ENCODE peak calls at places on chromosomes 4 and X, in seven cellular contexts. One of them, this sample, is unnamed.

GRCh38 chrX:2316534-2316933 is 184.2 kb downstream of the DHRSX start:
- DNase-seq in SJSA1: no peak
- DNase-seq in GM10248: no peak
- DNase-seq in DMS 273 treated with DMSO at 0.1 percent for 48 hours: no peak
- DNase-seq in substantia nigra: no peak
- DNase-seq in WTC11: no peak
- DNase-seq in effector CD4-positive, alpha-beta T cell: no peak
- DNase-seq in this sample: no peak

GRCh38 chrX:50813843-50814661 is at the start of gene SHROOM4:
- DNase-seq in SJSA1: peak
- DNase-seq in GM10248: no peak
- DNase-seq in DMS 273 treated with DMSO at 0.1 percent for 48 hours: no peak
- DNase-seq in substantia nigra: peak
- DNase-seq in WTC11: peak
- DNase-seq in effector CD4-positive, alpha-beta T cell: no peak
- DNase-seq in this sample: peak

GRCh38 chr4:105992641-105993305 is 97.5 kb downstream of the NPNT start:
- DNase-seq in SJSA1: no peak
- DNase-seq in GM10248: no peak
- DNase-seq in DMS 273 treated with DMSO at 0.1 percent for 48 hours: no peak
- DNase-seq in substantia nigra: no peak
- DNase-seq in WTC11: no peak
- DNase-seq in effector CD4-positive, alpha-beta T cell: no peak
- DNase-seq in this sample: no peak

GRCh38 chrX:72131317-72132294 is at the start of gene RTL5:
- DNase-seq in SJSA1: peak
- DNase-seq in GM10248: peak
- DNase-seq in DMS 273 treated with DMSO at 0.1 percent for 48 hours: peak
- DNase-seq in substantia nigra: peak
- DNase-seq in WTC11: peak
- DNase-seq in effector CD4-positive, alpha-beta T cell: peak
- DNase-seq in this sample: peak

GRCh38 chrX:69387559-69388487 is 116.3 kb upstream of the NALF2 start:
- DNase-seq in SJSA1: peak
- DNase-seq in GM10248: peak
- DNase-seq in DMS 273 treated with DMSO at 0.1 percent for 48 hours: peak
- DNase-seq in substantia nigra: peak
- DNase-seq in WTC11: peak
- DNase-seq in effector CD4-positive, alpha-beta T cell: peak
- DNase-seq in this sample: no peak

GRCh38 chr4:8374851-8375649 is 65.5 kb downstream of the ACOX3 start:
- DNase-seq in SJSA1: no peak
- DNase-seq in GM10248: no peak
- DNase-seq in DMS 273 treated with DMSO at 0.1 percent for 48 hours: no peak
- DNase-seq in substantia nigra: no peak
- DNase-seq in WTC11: no peak
- DNase-seq in effector CD4-positive, alpha-beta T cell: no peak
- DNase-seq in this sample: no peak

GRCh38 chr4:1534076-1534872 is 128.0 kb upstream of the NKX1-1 start:
- DNase-seq in SJSA1: no peak
- DNase-seq in GM10248: no peak
- DNase-seq in DMS 273 treated with DMSO at 0.1 percent for 48 hours: no peak
- DNase-seq in substantia nigra: no peak
- DNase-seq in WTC11: no peak
- DNase-seq in effector CD4-positive, alpha-beta T cell: no peak
- DNase-seq in this sample: no peak

GRCh38 chrX:136814847-136815634 is 34.3 kb upstream of the ARHGEF6 start:
- DNase-seq in SJSA1: no peak
- DNase-seq in GM10248: no peak
- DNase-seq in DMS 273 treated with DMSO at 0.1 percent for 48 hours: no peak
- DNase-seq in substantia nigra: no peak
- DNase-seq in WTC11: no peak
- DNase-seq in effector CD4-positive, alpha-beta T cell: no peak
- DNase-seq in this sample: no peak

GRCh38 chrX:40625294-40625693 is 2.1 kb downstream of the MPC1L start:
- DNase-seq in SJSA1: no peak
- DNase-seq in GM10248: no peak
- DNase-seq in DMS 273 treated with DMSO at 0.1 percent for 48 hours: no peak
- DNase-seq in substantia nigra: no peak
- DNase-seq in WTC11: no peak
- DNase-seq in effector CD4-positive, alpha-beta T cell: no peak
- DNase-seq in this sample: no peak

GRCh38 chrX:118513120-118513899 is 17.7 kb downstream of the DOCK11 start:
- DNase-seq in SJSA1: no peak
- DNase-seq in GM10248: no peak
- DNase-seq in DMS 273 treated with DMSO at 0.1 percent for 48 hours: no peak
- DNase-seq in substantia nigra: no peak
- DNase-seq in WTC11: no peak
- DNase-seq in effector CD4-positive, alpha-beta T cell: no peak
- DNase-seq in this sample: no peak

GRCh38 chr4:125115941-125116340 is 198.8 kb upstream of the FAT4 start:
- DNase-seq in SJSA1: peak
- DNase-seq in GM10248: no peak
- DNase-seq in DMS 273 treated with DMSO at 0.1 percent for 48 hours: no peak
- DNase-seq in substantia nigra: no peak
- DNase-seq in WTC11: no peak
- DNase-seq in effector CD4-positive, alpha-beta T cell: no peak
- DNase-seq in this sample: no peak

GRCh38 chr4:89538886-89539285 is 231.3 kb upstream of the GPRIN3 start:
- DNase-seq in SJSA1: peak
- DNase-seq in GM10248: no peak
- DNase-seq in DMS 273 treated with DMSO at 0.1 percent for 48 hours: no peak
- DNase-seq in substantia nigra: no peak
- DNase-seq in WTC11: no peak
- DNase-seq in effector CD4-positive, alpha-beta T cell: no peak
- DNase-seq in this sample: no peak

GRCh38 chrX:3526084-3526483 is 179.6 kb upstream of the MXRA5 start:
- DNase-seq in SJSA1: no peak
- DNase-seq in GM10248: no peak
- DNase-seq in DMS 273 treated with DMSO at 0.1 percent for 48 hours: no peak
- DNase-seq in substantia nigra: no peak
- DNase-seq in WTC11: no peak
- DNase-seq in effector CD4-positive, alpha-beta T cell: no peak
- DNase-seq in this sample: no peak

GRCh38 chr4:106340774-106341173 is 24.4 kb downstream of the AIMP1 start:
- DNase-seq in SJSA1: no peak
- DNase-seq in GM10248: no peak
- DNase-seq in DMS 273 treated with DMSO at 0.1 percent for 48 hours: no peak
- DNase-seq in substantia nigra: no peak
- DNase-seq in WTC11: no peak
- DNase-seq in effector CD4-positive, alpha-beta T cell: no peak
- DNase-seq in this sample: no peak

GRCh38 chr4:158781963-158782362 is 13.1 kb downstream of the FNIP2 start:
- DNase-seq in SJSA1: no peak
- DNase-seq in GM10248: no peak
- DNase-seq in DMS 273 treated with DMSO at 0.1 percent for 48 hours: no peak
- DNase-seq in substantia nigra: no peak
- DNase-seq in WTC11: no peak
- DNase-seq in effector CD4-positive, alpha-beta T cell: no peak
- DNase-seq in this sample: no peak

GRCh38 chr4:54499308-54500074 is 158.3 kb upstream of the KIT start:
- DNase-seq in SJSA1: no peak
- DNase-seq in GM10248: no peak
- DNase-seq in DMS 273 treated with DMSO at 0.1 percent for 48 hours: no peak
- DNase-seq in substantia nigra: no peak
- DNase-seq in WTC11: no peak
- DNase-seq in effector CD4-positive, alpha-beta T cell: no peak
- DNase-seq in this sample: no peak

GRCh38 chrX:49172280-49172780 is 632 bp downstream of the PLP2 start:
- DNase-seq in SJSA1: peak
- DNase-seq in GM10248: peak
- DNase-seq in DMS 273 treated with DMSO at 0.1 percent for 48 hours: no peak
- DNase-seq in substantia nigra: peak
- DNase-seq in WTC11: no peak
- DNase-seq in effector CD4-positive, alpha-beta T cell: peak
- DNase-seq in this sample: no peak

GRCh38 chr4:94415448-94415847 is 36.3 kb upstream of the PDLIM5 start:
- DNase-seq in SJSA1: no peak
- DNase-seq in GM10248: no peak
- DNase-seq in DMS 273 treated with DMSO at 0.1 percent for 48 hours: no peak
- DNase-seq in substantia nigra: no peak
- DNase-seq in WTC11: no peak
- DNase-seq in effector CD4-positive, alpha-beta T cell: no peak
- DNase-seq in this sample: no peak

GRCh38 chr4:53043096-53043495 is 181.0 kb downstream of the RASL11B start:
- DNase-seq in SJSA1: no peak
- DNase-seq in GM10248: no peak
- DNase-seq in DMS 273 treated with DMSO at 0.1 percent for 48 hours: peak
- DNase-seq in substantia nigra: no peak
- DNase-seq in WTC11: no peak
- DNase-seq in effector CD4-positive, alpha-beta T cell: no peak
- DNase-seq in this sample: no peak

GRCh38 chr4:4333265-4333706 is 43.2 kb downstream of the ZBTB49 start:
- DNase-seq in SJSA1: peak
- DNase-seq in GM10248: no peak
- DNase-seq in DMS 273 treated with DMSO at 0.1 percent for 48 hours: no peak
- DNase-seq in substantia nigra: no peak
- DNase-seq in WTC11: no peak
- DNase-seq in effector CD4-positive, alpha-beta T cell: no peak
- DNase-seq in this sample: peak

GRCh38 chrX:136806891-136807410 is 26.2 kb upstream of the ARHGEF6 start:
- DNase-seq in SJSA1: no peak
- DNase-seq in GM10248: no peak
- DNase-seq in DMS 273 treated with DMSO at 0.1 percent for 48 hours: no peak
- DNase-seq in substantia nigra: no peak
- DNase-seq in WTC11: no peak
- DNase-seq in effector CD4-positive, alpha-beta T cell: no peak
- DNase-seq in this sample: no peak

GRCh38 chr4:26682436-26682835 is 98.6 kb downstream of the TBC1D19 start:
- DNase-seq in SJSA1: no peak
- DNase-seq in GM10248: no peak
- DNase-seq in DMS 273 treated with DMSO at 0.1 percent for 48 hours: no peak
- DNase-seq in substantia nigra: no peak
- DNase-seq in WTC11: no peak
- DNase-seq in effector CD4-positive, alpha-beta T cell: no peak
- DNase-seq in this sample: no peak

GRCh38 chrX:12972239-12972638 is 2.7 kb upstream of the TMSB4X start:
- DNase-seq in SJSA1: no peak
- DNase-seq in GM10248: no peak
- DNase-seq in DMS 273 treated with DMSO at 0.1 percent for 48 hours: no peak
- DNase-seq in substantia nigra: no peak
- DNase-seq in WTC11: no peak
- DNase-seq in effector CD4-positive, alpha-beta T cell: no peak
- DNase-seq in this sample: no peak

This sample was measured in foreskin melanocyte.